ENCODE peak calls at places on chromosomes 1 and 21, in ten cellular contexts. One of them, this sample, is unnamed. For H3K27me3, the result is how much of the 10 kb centered on the place peaks cover.

GRCh38 chr1:53643061-53643880 is 95.7 kb downstream of the GLIS1 start:
- DNase-seq in cardiac muscle cell: no peak
- DNase-seq in spleen: peak
- DNase-seq in psoas muscle: no peak
- DNase-seq in uterus: no peak
- DNase-seq in left ventricle myocardium inferior: no peak
- DNase-seq in neuronal stem cell: no peak
- DNase-seq in right atrium auricular region: no peak
- DNase-seq in GM23248: no peak
- DNase-seq in HL-60: no peak
- DNase-seq in this sample: peak

GRCh38 chr1:54744696-54745095 is 19.6 kb downstream of the PARS2 start:
- DNase-seq in cardiac muscle cell: no peak
- DNase-seq in spleen: no peak
- DNase-seq in psoas muscle: no peak
- DNase-seq in uterus: no peak
- DNase-seq in left ventricle myocardium inferior: no peak
- DNase-seq in neuronal stem cell: no peak
- DNase-seq in right atrium auricular region: no peak
- DNase-seq in GM23248: no peak
- DNase-seq in HL-60: no peak
- DNase-seq in this sample: no peak

GRCh38 chr1:157415661-157416060 is 136.7 kb downstream of the FCRL5 start:
- DNase-seq in cardiac muscle cell: no peak
- DNase-seq in spleen: no peak
- DNase-seq in psoas muscle: no peak
- DNase-seq in uterus: no peak
- DNase-seq in left ventricle myocardium inferior: no peak
- DNase-seq in neuronal stem cell: no peak
- DNase-seq in right atrium auricular region: no peak
- DNase-seq in GM23248: no peak
- DNase-seq in HL-60: no peak
- DNase-seq in this sample: no peak

GRCh38 chr1:41840592-41841246 is 78.0 kb downstream of the HIVEP3 start:
- DNase-seq in cardiac muscle cell: no peak
- DNase-seq in spleen: no peak
- DNase-seq in psoas muscle: no peak
- DNase-seq in uterus: no peak
- DNase-seq in left ventricle myocardium inferior: peak
- DNase-seq in neuronal stem cell: no peak
- DNase-seq in right atrium auricular region: no peak
- DNase-seq in GM23248: peak
- DNase-seq in HL-60: no peak
- DNase-seq in this sample: no peak

GRCh38 chr21:34892196-34892595 is 156.9 kb downstream of the RUNX1 start:
- DNase-seq in cardiac muscle cell: no peak
- DNase-seq in spleen: no peak
- DNase-seq in psoas muscle: no peak
- DNase-seq in uterus: no peak
- DNase-seq in left ventricle myocardium inferior: no peak
- DNase-seq in neuronal stem cell: no peak
- DNase-seq in right atrium auricular region: no peak
- DNase-seq in GM23248: no peak
- DNase-seq in HL-60: no peak
- DNase-seq in this sample: no peak

GRCh38 chr1:23444104-23444533 is 19.6 kb upstream of the TCEA3 start:
- DNase-seq in cardiac muscle cell: peak
- DNase-seq in spleen: no peak
- DNase-seq in psoas muscle: peak
- DNase-seq in uterus: peak
- DNase-seq in left ventricle myocardium inferior: peak
- DNase-seq in neuronal stem cell: no peak
- DNase-seq in right atrium auricular region: peak
- DNase-seq in GM23248: peak
- DNase-seq in HL-60: no peak
- DNase-seq in this sample: peak

GRCh38 chr1:115089443-115090340 is at the start of gene TSPAN2:
- DNase-seq in cardiac muscle cell: peak
- DNase-seq in spleen: peak
- DNase-seq in psoas muscle: peak
- DNase-seq in uterus: peak
- DNase-seq in left ventricle myocardium inferior: peak
- DNase-seq in neuronal stem cell: peak
- DNase-seq in right atrium auricular region: peak
- DNase-seq in GM23248: peak
- DNase-seq in HL-60: no peak
- DNase-seq in this sample: peak

GRCh38 chr1:17682403-17682802 is 72.7 kb upstream of the ACTL8 start:
- DNase-seq in cardiac muscle cell: no peak
- DNase-seq in spleen: no peak
- DNase-seq in psoas muscle: no peak
- DNase-seq in uterus: no peak
- DNase-seq in left ventricle myocardium inferior: no peak
- DNase-seq in neuronal stem cell: no peak
- DNase-seq in right atrium auricular region: no peak
- DNase-seq in GM23248: no peak
- DNase-seq in HL-60: no peak
- DNase-seq in this sample: no peak

GRCh38 chr1:169047074-169047473 is 59.4 kb upstream of the ATP1B1 start:
- DNase-seq in cardiac muscle cell: no peak
- DNase-seq in spleen: no peak
- DNase-seq in psoas muscle: no peak
- DNase-seq in uterus: no peak
- DNase-seq in left ventricle myocardium inferior: no peak
- DNase-seq in neuronal stem cell: no peak
- DNase-seq in right atrium auricular region: no peak
- DNase-seq in GM23248: no peak
- DNase-seq in HL-60: no peak
- DNase-seq in this sample: no peak

GRCh38 chr1:206782448-206782847 is 10.2 kb upstream of the IL10 start:
- DNase-seq in cardiac muscle cell: no peak
- DNase-seq in spleen: no peak
- DNase-seq in psoas muscle: no peak
- DNase-seq in uterus: no peak
- DNase-seq in left ventricle myocardium inferior: no peak
- DNase-seq in neuronal stem cell: no peak
- DNase-seq in right atrium auricular region: no peak
- DNase-seq in GM23248: no peak
- DNase-seq in HL-60: no peak
- DNase-seq in this sample: no peak

DNA sequence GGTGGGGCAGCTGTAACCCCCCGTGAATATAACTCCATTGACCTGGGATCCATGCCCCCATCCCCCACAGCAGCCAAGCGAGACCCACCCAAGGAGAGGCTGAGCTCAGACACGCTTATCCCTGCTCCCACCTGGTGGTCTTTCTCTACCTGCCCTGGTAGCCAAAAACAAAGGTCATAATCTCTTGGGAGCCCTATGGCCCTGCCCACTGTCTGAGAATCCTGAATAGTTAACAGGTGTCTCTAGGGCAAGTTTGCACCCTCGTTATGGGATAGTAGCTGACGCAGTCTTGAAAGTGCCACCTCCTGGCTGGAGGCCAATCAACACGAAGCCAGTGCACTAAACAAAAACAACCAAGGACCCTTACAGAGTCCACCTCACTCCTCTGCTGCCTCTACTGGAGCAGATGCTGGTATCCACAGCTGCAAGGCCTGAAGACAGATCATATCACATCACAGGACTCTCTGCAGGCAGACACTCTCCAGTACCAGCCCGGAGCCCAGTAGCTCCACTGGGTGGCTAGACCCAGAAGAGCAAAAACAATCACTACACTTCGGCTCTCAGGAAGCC is 134.3 kb upstream of the C1orf174 start:
- DNase-seq in cardiac muscle cell: no peak
- DNase-seq in spleen: no peak
- DNase-seq in psoas muscle: no peak
- DNase-seq in uterus: no peak
- DNase-seq in left ventricle myocardium inferior: no peak
- DNase-seq in neuronal stem cell: no peak
- DNase-seq in right atrium auricular region: peak
- DNase-seq in GM23248: no peak
- DNase-seq in HL-60: no peak
- DNase-seq in this sample: no peak
- H3K27ac ChIP-seq in cardiac muscle cell: no peak
- H3K27ac ChIP-seq in spleen: no peak
- H3K27ac ChIP-seq in psoas muscle: no peak
- H3K27ac ChIP-seq in uterus: no peak
- H3K27ac ChIP-seq in left ventricle myocardium inferior: no peak
- H3K27ac ChIP-seq in neuronal stem cell: no peak
- H3K27ac ChIP-seq in right atrium auricular region: no peak
- H3K27ac ChIP-seq in GM23248: no peak
- H3K27ac ChIP-seq in HL-60: no peak
- H3K27ac ChIP-seq in this sample: no peak

GRCh38 chr1:3610165-3610822 is 1.0 kb downstream of the MEGF6 start:
- DNase-seq in cardiac muscle cell: peak
- DNase-seq in spleen: no peak
- DNase-seq in psoas muscle: no peak
- DNase-seq in uterus: no peak
- DNase-seq in left ventricle myocardium inferior: no peak
- DNase-seq in neuronal stem cell: no peak
- DNase-seq in right atrium auricular region: no peak
- DNase-seq in GM23248: peak
- DNase-seq in HL-60: no peak
- DNase-seq in this sample: no peak

GRCh38 chr1:3609769-3610157 is 1.5 kb downstream of the MEGF6 start:
- DNase-seq in cardiac muscle cell: no peak
- DNase-seq in spleen: no peak
- DNase-seq in psoas muscle: no peak
- DNase-seq in uterus: no peak
- DNase-seq in left ventricle myocardium inferior: no peak
- DNase-seq in neuronal stem cell: no peak
- DNase-seq in right atrium auricular region: no peak
- DNase-seq in GM23248: no peak
- DNase-seq in HL-60: no peak
- DNase-seq in this sample: no peak

GRCh38 chr1:3611170-3612019 is at the start of gene MEGF6:
- DNase-seq in cardiac muscle cell: peak
- DNase-seq in spleen: peak
- DNase-seq in psoas muscle: peak
- DNase-seq in uterus: peak
- DNase-seq in left ventricle myocardium inferior: peak
- DNase-seq in neuronal stem cell: peak
- DNase-seq in right atrium auricular region: peak
- DNase-seq in GM23248: peak
- DNase-seq in HL-60: no peak
- DNase-seq in this sample: no peak

GRCh38 chr1:3612123-3612522 is 815 bp upstream of the MEGF6 start:
- DNase-seq in cardiac muscle cell: no peak
- DNase-seq in spleen: no peak
- DNase-seq in psoas muscle: no peak
- DNase-seq in uterus: no peak
- DNase-seq in left ventricle myocardium inferior: no peak
- DNase-seq in neuronal stem cell: no peak
- DNase-seq in right atrium auricular region: no peak
- DNase-seq in GM23248: no peak
- DNase-seq in HL-60: no peak
- DNase-seq in this sample: no peak

GRCh38 chr1:3610823-3611169 is 512 bp downstream of the MEGF6 start:
- DNase-seq in cardiac muscle cell: no peak
- DNase-seq in spleen: no peak
- DNase-seq in psoas muscle: no peak
- DNase-seq in uterus: no peak
- DNase-seq in left ventricle myocardium inferior: no peak
- DNase-seq in neuronal stem cell: no peak
- DNase-seq in right atrium auricular region: no peak
- DNase-seq in GM23248: no peak
- DNase-seq in HL-60: no peak
- DNase-seq in this sample: no peak
- H3K27me3 ChIP-seq in cardiac muscle cell: under half
- H3K27me3 ChIP-seq in spleen: under half
- H3K27me3 ChIP-seq in psoas muscle: half or more
- H3K27me3 ChIP-seq in uterus: under half
- H3K27me3 ChIP-seq in left ventricle myocardium inferior: half or more
- H3K27me3 ChIP-seq in neuronal stem cell: under half
- H3K27me3 ChIP-seq in right atrium auricular region: under half
- H3K27me3 ChIP-seq in GM23248: under half
- H3K27me3 ChIP-seq in HL-60: under half
- H3K27me3 ChIP-seq in this sample: half or more

DNA sequence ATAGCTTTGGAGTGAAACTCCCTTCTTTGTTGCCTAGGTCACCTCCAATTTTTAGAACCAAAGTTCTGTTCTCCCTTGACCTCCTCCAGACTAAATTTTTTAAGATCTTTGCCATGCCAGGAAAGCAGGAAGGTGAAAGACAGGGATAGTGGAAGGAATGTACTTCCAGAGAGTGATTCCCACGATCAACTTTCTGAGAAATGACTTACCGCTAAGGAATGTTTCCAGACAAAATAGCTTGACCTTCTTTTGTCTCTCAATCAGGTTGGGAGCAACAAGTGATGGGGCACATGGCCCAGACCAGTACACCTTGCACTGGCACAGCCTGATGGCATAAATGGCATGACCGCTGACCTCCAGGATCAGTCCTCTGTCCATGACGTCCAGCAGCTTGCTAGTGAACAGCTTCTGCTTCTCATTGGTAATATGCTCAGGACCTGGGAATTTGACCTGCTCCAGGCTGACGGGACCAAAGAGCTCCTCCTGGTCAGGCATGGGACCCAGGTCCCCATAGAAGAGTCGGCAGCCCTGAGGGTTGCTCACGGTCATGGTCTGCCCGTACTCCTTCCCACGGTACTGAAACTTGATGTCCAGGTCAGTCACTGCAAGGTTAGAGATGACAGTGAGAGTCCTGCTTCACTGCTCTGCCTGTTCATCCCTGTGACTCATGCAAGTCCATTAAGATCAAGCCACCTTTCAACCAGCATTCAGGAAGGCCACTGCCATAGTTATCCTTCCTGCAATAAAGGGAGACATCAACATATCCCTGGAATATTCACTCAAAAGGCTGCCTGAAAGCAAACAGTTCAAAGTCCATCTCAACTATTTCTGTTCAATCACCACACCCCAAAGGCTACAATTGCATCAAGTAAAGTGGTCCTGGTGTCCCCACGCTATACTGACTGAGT is 6.2 kb upstream of the C1orf74 start:
- DNase-seq in cardiac muscle cell: no peak
- DNase-seq in spleen: no peak
- DNase-seq in psoas muscle: no peak
- DNase-seq in uterus: no peak
- DNase-seq in left ventricle myocardium inferior: no peak
- DNase-seq in neuronal stem cell: no peak
- DNase-seq in right atrium auricular region: no peak
- DNase-seq in GM23248: peak
- DNase-seq in HL-60: no peak
- DNase-seq in this sample: no peak
- H3K27ac ChIP-seq in cardiac muscle cell: no peak
- H3K27ac ChIP-seq in spleen: no peak
- H3K27ac ChIP-seq in psoas muscle: no peak
- H3K27ac ChIP-seq in uterus: no peak
- H3K27ac ChIP-seq in left ventricle myocardium inferior: peak
- H3K27ac ChIP-seq in neuronal stem cell: no peak
- H3K27ac ChIP-seq in right atrium auricular region: no peak
- H3K27ac ChIP-seq in GM23248: no peak
- H3K27ac ChIP-seq in HL-60: no peak
- H3K27ac ChIP-seq in this sample: no peak

DNA sequence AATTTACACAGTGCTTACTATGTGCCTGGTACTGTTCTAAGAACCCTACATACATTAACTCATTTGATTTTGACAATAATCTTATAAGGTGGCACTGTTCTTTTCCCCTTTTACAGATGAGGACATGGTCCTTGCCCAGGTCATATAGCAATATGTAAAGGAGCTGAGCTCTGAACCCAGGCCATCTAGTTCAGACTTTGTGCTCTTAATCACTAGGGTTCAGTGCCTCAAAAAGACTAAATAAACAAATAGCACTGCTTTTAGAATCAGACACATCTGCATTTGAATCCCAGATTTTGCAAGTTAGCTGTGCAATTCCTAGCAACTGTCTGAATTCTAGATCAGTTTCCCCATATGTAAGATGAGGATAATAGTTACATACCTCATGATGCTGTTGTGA is 8.7 kb upstream of the BCAR3 start:
- DNase-seq in cardiac muscle cell: no peak
- DNase-seq in spleen: no peak
- DNase-seq in psoas muscle: no peak
- DNase-seq in uterus: no peak
- DNase-seq in left ventricle myocardium inferior: no peak
- DNase-seq in neuronal stem cell: no peak
- DNase-seq in right atrium auricular region: no peak
- DNase-seq in GM23248: no peak
- DNase-seq in HL-60: no peak
- DNase-seq in this sample: no peak
- H3K27me3 ChIP-seq in cardiac muscle cell: under half
- H3K27me3 ChIP-seq in spleen: under half
- H3K27me3 ChIP-seq in psoas muscle: under half
- H3K27me3 ChIP-seq in uterus: under half
- H3K27me3 ChIP-seq in left ventricle myocardium inferior: under half
- H3K27me3 ChIP-seq in neuronal stem cell: under half
- H3K27me3 ChIP-seq in right atrium auricular region: under half
- H3K27me3 ChIP-seq in GM23248: under half
- H3K27me3 ChIP-seq in HL-60: under half
- H3K27me3 ChIP-seq in this sample: under half

This sample was measured in tibial artery.